ENCODE peak calls at places on chromosomes 7 and 10, in five cellular contexts. One of them, this sample, is unnamed.

GRCh38 chr7:118104812-118105441 is 79.0 kb upstream of the LSM8 start:
- DNase-seq in hepatocyte: peak; percentile 19
- DNase-seq in lung: no peak
- DNase-seq in RWPE1: peak; percentile 12
- DNase-seq in OCI-LY7: peak; percentile 9
- DNase-seq in this sample: no peak

GRCh38 chr7:149850007-149850594 is 11.9 kb downstream of the ZNF862 start:
- DNase-seq in hepatocyte: no peak
- DNase-seq in lung: no peak
- DNase-seq in RWPE1: no peak
- DNase-seq in OCI-LY7: no peak
- DNase-seq in this sample: no peak

GRCh38 chr10:6465854-6466524 is 114.1 kb downstream of the PRKCQ start:
- DNase-seq in hepatocyte: no peak
- DNase-seq in lung: no peak
- DNase-seq in RWPE1: no peak
- DNase-seq in OCI-LY7: no peak
- DNase-seq in this sample: no peak

GRCh38 chr10:28778524-28778923 is 101.2 kb downstream of the BAMBI start:
- DNase-seq in hepatocyte: no peak
- DNase-seq in lung: no peak
- DNase-seq in RWPE1: no peak
- DNase-seq in OCI-LY7: no peak
- DNase-seq in this sample: no peak

GRCh38 chr10:33155720-33156638 is 178.5 kb downstream of the NRP1 start:
- DNase-seq in hepatocyte: peak; percentile 72
- DNase-seq in lung: no peak
- DNase-seq in RWPE1: peak; percentile 55
- DNase-seq in OCI-LY7: peak; percentile 79
- DNase-seq in this sample: no peak

GRCh38 chr7:2158331-2159175 is 74.2 kb downstream of the MAD1L1 start:
- DNase-seq in hepatocyte: no peak
- DNase-seq in lung: no peak
- DNase-seq in RWPE1: no peak
- DNase-seq in OCI-LY7: peak; percentile 33
- DNase-seq in this sample: no peak

GRCh38 chr7:133795061-133795460 is 332.1 kb upstream of the LRGUK start:
- DNase-seq in hepatocyte: no peak
- DNase-seq in lung: no peak
- DNase-seq in RWPE1: no peak
- DNase-seq in OCI-LY7: no peak
- DNase-seq in this sample: no peak

GRCh38 chr7:128883622-128884549 is 21.2 kb downstream of the ATP6V1F start:
- DNase-seq in hepatocyte: peak; percentile 90
- DNase-seq in lung: peak; percentile 80
- DNase-seq in RWPE1: peak; percentile 69
- DNase-seq in OCI-LY7: peak; percentile 90
- DNase-seq in this sample: peak; percentile 90

GRCh38 chr10:49620841-49621378 is 7.1 kb downstream of the CHAT start:
- DNase-seq in hepatocyte: no peak
- DNase-seq in lung: no peak
- DNase-seq in RWPE1: no peak
- DNase-seq in OCI-LY7: no peak
- DNase-seq in this sample: peak; percentile 56

GRCh38 chr10:77941790-77942189 is 15.2 kb upstream of the DLG5 start:
- DNase-seq in hepatocyte: no peak
- DNase-seq in lung: no peak
- DNase-seq in RWPE1: no peak
- DNase-seq in OCI-LY7: no peak
- DNase-seq in this sample: no peak

GRCh38 chr10:108544500-108545120 is 1378.7 kb downstream of the XPNPEP1 start:
- DNase-seq in hepatocyte: peak; percentile 88
- DNase-seq in lung: peak; percentile 59
- DNase-seq in RWPE1: peak; percentile 15
- DNase-seq in OCI-LY7: peak; percentile 53
- DNase-seq in this sample: peak; percentile 84

GRCh38 chr10:15123749-15124184 is 26.6 kb downstream of the RPP38 start:
- DNase-seq in hepatocyte: no peak
- DNase-seq in lung: no peak
- DNase-seq in RWPE1: peak; percentile 66
- DNase-seq in OCI-LY7: no peak
- DNase-seq in this sample: no peak

GRCh38 chr7:70392282-70392681 is 739.7 kb upstream of the GALNT17 start:
- DNase-seq in hepatocyte: peak; percentile 20
- DNase-seq in lung: no peak
- DNase-seq in RWPE1: no peak
- DNase-seq in OCI-LY7: no peak
- DNase-seq in this sample: no peak

GRCh38 chr7:130149575-130150139 is 55.5 kb downstream of the TMEM209 start:
- DNase-seq in hepatocyte: no peak
- DNase-seq in lung: peak; percentile 50
- DNase-seq in RWPE1: no peak
- DNase-seq in OCI-LY7: peak; percentile 31
- DNase-seq in this sample: no peak

GRCh38 chr10:126080879-126081331 is 184.5 kb downstream of the FANK1 start:
- DNase-seq in hepatocyte: no peak
- DNase-seq in lung: no peak
- DNase-seq in RWPE1: no peak
- DNase-seq in OCI-LY7: no peak
- DNase-seq in this sample: no peak

GRCh38 chr7:32357535-32358277 is 132.5 kb downstream of the LSM5 start:
- DNase-seq in hepatocyte: no peak
- DNase-seq in lung: no peak
- DNase-seq in RWPE1: peak; percentile 60
- DNase-seq in OCI-LY7: peak; percentile 3
- DNase-seq in this sample: no peak

GRCh38 chr7:26305048-26305868 is 13.6 kb downstream of the SNX10 start:
- DNase-seq in hepatocyte: peak; percentile 23
- DNase-seq in lung: peak; percentile 61
- DNase-seq in RWPE1: no peak
- DNase-seq in OCI-LY7: peak; percentile 53
- DNase-seq in this sample: no peak

GRCh38 chr10:110407301-110408170 is 90.2 kb upstream of the DUSP5 start:
- DNase-seq in hepatocyte: no peak
- DNase-seq in lung: no peak
- DNase-seq in RWPE1: no peak
- DNase-seq in OCI-LY7: no peak
- DNase-seq in this sample: no peak

GRCh38 chr7:101363734-101364374 is 1.2 kb downstream of the COL26A1 start:
- DNase-seq in hepatocyte: peak; percentile 89
- DNase-seq in lung: peak; percentile 60
- DNase-seq in RWPE1: peak; percentile 79
- DNase-seq in OCI-LY7: peak; percentile 61
- DNase-seq in this sample: peak; percentile 84

GRCh38 chr7:42479452-42480303 is 242.7 kb upstream of the GLI3 start:
- DNase-seq in hepatocyte: no peak
- DNase-seq in lung: no peak
- DNase-seq in RWPE1: no peak
- DNase-seq in OCI-LY7: no peak
- DNase-seq in this sample: no peak

GRCh38 chr7:7821517-7821916 is 103.1 kb upstream of the RPA3 start:
- DNase-seq in hepatocyte: no peak
- DNase-seq in lung: no peak
- DNase-seq in RWPE1: no peak
- DNase-seq in OCI-LY7: no peak
- DNase-seq in this sample: peak; percentile 18

GRCh38 chr10:1157615-1157933 is 101.4 kb downstream of the WDR37 start:
- DNase-seq in hepatocyte: no peak
- DNase-seq in lung: no peak
- DNase-seq in RWPE1: no peak
- DNase-seq in OCI-LY7: no peak
- DNase-seq in this sample: no peak

GRCh38 chr7:132076301-132077049 is 499.8 kb downstream of the PLXNA4 start:
- DNase-seq in hepatocyte: no peak
- DNase-seq in lung: no peak
- DNase-seq in RWPE1: no peak
- DNase-seq in OCI-LY7: no peak
- DNase-seq in this sample: no peak

GRCh38 chr7:129779602-129780256 is 168.2 kb downstream of the NRF1 start:
- DNase-seq in hepatocyte: peak; percentile 82
- DNase-seq in lung: peak; percentile 68
- DNase-seq in RWPE1: peak; percentile 85
- DNase-seq in OCI-LY7: peak; percentile 57
- DNase-seq in this sample: no peak

GRCh38 chr10:127872011-127872741 is 20.6 kb downstream of the CLRN3 start:
- DNase-seq in hepatocyte: no peak
- DNase-seq in lung: no peak
- DNase-seq in RWPE1: no peak
- DNase-seq in OCI-LY7: no peak
- DNase-seq in this sample: no peak

DNA sequence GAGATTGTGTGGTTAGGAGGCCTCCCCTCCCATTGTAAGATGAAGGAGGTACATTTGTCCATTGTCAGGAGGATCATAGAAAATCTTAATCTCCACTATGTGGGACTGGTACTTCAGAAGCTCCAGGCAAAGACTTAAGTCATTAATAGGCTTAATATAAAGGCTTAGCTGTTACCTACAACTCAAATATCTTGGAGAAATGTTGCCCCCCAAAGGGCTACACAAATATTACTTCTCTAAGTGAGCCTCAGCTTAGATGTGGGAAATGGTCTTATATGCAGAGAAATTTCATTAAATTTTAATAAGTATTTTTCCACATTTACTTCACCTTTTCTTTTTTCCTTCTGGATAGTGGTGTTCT is 27.2 kb downstream of the TAS2R41 start:
- DNase-seq in hepatocyte: no peak
- DNase-seq in lung: no peak
- DNase-seq in RWPE1: no peak
- DNase-seq in OCI-LY7: no peak
- DNase-seq in this sample: no peak
- TF ChIP-seq CTCF in hepatocyte: no peak
- TF ChIP-seq CTCF in lung: no peak
- TF ChIP-seq CTCF in RWPE1: no peak
- TF ChIP-seq CTCF in OCI-LY7: peak; percentile 32
- TF ChIP-seq CTCF in this sample: no peak

DNA sequence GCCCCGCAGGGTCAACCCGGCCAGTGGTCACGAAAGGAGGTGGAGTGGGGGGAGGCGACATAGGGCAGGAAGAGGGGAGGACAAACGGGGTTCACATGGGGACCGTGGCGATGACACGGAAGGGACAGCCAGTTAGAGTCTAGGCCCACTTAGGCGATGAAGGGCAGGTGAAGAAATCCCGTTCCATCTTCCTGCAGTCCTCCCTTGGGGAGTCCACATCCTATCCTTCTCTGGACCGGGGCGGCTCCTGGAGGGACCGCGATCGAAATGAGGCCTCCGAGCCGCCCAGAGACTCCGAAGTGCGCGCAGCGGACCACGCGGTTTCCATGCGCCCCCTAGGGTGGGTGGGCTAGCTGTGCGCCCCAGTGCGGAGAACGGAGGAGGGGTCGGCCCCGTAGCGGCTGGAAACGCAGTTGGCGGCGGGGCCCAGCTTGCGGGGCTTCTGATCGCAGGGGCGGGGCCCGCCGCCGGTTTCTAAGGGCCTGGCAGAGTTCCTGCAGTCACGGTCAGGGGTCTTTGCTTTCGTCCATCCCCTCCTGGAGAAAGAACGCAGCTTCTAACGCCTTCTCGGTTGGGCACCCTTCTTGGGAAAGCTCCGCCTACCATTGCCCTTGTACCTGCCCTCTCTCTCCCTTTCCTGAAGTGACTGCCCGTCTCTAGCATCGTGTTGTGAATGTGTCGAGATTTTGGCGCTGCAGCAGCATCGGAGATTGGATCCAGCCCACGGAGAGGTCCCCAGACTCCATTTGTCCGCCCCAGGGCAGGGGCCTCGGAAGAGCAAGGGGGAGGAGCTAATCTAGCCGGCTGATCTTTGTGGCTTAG is 17.9 kb upstream of the TMEM225B start:
- DNase-seq in hepatocyte: peak; percentile 75
- DNase-seq in lung: peak; percentile 34
- DNase-seq in RWPE1: no peak
- DNase-seq in OCI-LY7: no peak
- DNase-seq in this sample: peak; percentile 87
- TF ChIP-seq CTCF in hepatocyte: peak; percentile 57
- TF ChIP-seq CTCF in lung: no peak
- TF ChIP-seq CTCF in RWPE1: peak; percentile 49
- TF ChIP-seq CTCF in OCI-LY7: peak; percentile 39
- TF ChIP-seq CTCF in this sample: peak; percentile 75

DNA sequence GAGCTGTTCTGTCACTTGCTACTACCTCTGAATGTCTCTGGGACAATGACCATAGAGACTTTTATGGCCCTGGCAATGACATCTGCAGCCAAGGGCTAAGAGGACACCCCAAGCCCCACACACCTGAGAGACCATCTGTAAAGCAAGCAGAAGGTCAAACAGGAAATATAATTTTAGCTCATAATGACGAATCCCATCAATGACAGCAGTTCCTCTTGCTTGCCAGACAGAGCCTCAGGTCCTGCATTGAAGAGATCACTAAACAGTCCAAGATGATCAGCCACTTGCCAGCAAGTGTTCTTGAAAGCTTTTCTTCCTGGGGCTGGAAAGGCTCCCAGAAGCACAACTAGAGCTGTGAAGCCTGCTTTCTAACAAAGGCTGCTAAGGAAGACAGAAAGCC is 993.8 kb upstream of the AUTS2 start:
- DNase-seq in hepatocyte: no peak
- DNase-seq in lung: no peak
- DNase-seq in RWPE1: no peak
- DNase-seq in OCI-LY7: peak; percentile 69
- DNase-seq in this sample: no peak
- TF ChIP-seq CTCF in hepatocyte: no peak
- TF ChIP-seq CTCF in lung: no peak
- TF ChIP-seq CTCF in RWPE1: no peak
- TF ChIP-seq CTCF in OCI-LY7: no peak
- TF ChIP-seq CTCF in this sample: no peak

GRCh38 chr7:93026425-93026824 is 91.4 kb downstream of the SAMD9 start:
- DNase-seq in hepatocyte: no peak
- DNase-seq in lung: no peak
- DNase-seq in RWPE1: no peak
- DNase-seq in OCI-LY7: no peak
- DNase-seq in this sample: no peak

GRCh38 chr7:93029056-93029455 is 88.7 kb downstream of the SAMD9 start:
- DNase-seq in hepatocyte: no peak
- DNase-seq in lung: no peak
- DNase-seq in RWPE1: peak; percentile 13
- DNase-seq in OCI-LY7: no peak
- DNase-seq in this sample: no peak

GRCh38 chr7:93025389-93025788 is 92.4 kb downstream of the SAMD9 start:
- DNase-seq in hepatocyte: no peak
- DNase-seq in lung: no peak
- DNase-seq in RWPE1: no peak
- DNase-seq in OCI-LY7: no peak
- DNase-seq in this sample: no peak

GRCh38 chr7:93028610-93029009 is 89.2 kb downstream of the SAMD9 start:
- DNase-seq in hepatocyte: no peak
- DNase-seq in lung: no peak
- DNase-seq in RWPE1: no peak
- DNase-seq in OCI-LY7: no peak
- DNase-seq in this sample: no peak

DNA sequence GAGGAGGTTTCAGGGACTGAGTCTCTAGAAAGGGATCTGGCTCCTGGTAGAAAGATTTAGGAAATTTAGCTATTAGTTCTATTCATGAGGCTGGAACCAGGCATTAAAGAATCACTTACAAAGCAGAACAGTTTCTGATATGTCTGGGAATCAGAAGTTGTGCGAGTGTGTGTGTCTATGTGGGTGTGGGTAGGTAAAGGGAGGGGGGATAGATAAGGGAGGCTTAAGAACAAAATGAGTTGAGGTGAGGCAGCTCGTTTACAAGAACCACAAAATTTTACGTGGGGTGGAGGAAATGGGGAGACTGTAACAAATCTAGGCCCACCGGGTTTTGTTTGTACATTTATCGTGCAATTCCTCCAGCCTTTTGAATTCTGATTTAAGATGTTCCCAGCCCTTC is 90.7 kb downstream of the SAMD9 start:
- DNase-seq in hepatocyte: no peak
- DNase-seq in lung: no peak
- DNase-seq in RWPE1: no peak
- DNase-seq in OCI-LY7: no peak
- DNase-seq in this sample: no peak
- TF ChIP-seq CTCF in hepatocyte: no peak
- TF ChIP-seq CTCF in lung: no peak
- TF ChIP-seq CTCF in RWPE1: no peak
- TF ChIP-seq CTCF in OCI-LY7: no peak
- TF ChIP-seq CTCF in this sample: no peak

This sample was measured in glutamatergic neuron.